ENCODE peak calls at places on chromosomes 11 and 22, in seven cellular contexts. G is MM.1S, H is A549, Q is epithelial cell of esophagus, S is dorsolateral prefrontal cortex, Y is mesendoderm, T is psoas muscle. L is an unnamed sample.
A peak's percentile ranks its signal among the peaks of the same experiment; 100 is the strongest.

GRCh38 chr11:72634472-72635095 is 39.6 kb downstream of the PDE2A start:
- DNase-seq in H (no peak), Q (no peak), S (no peak), T (peak; percentile 45), Y (no peak), G (no peak), L (no peak)

GRCh38 chr11:78392854-78393253 is 24.8 kb downstream of the GAB2 start:
- DNase-seq in T (no peak), H (no peak), Y (peak; percentile 66), Q (no peak), G (no peak), S (no peak), L (no peak)

GRCh38 chr22:50186789-50187523 is 1.2 kb downstream of the TRABD start:
- DNase-seq in Y (no peak), G (peak; percentile 64), H (no peak), Q (peak; percentile 32), T (peak; percentile 14), S (no peak), L (no peak)

GRCh38 chr11:96326954-96327353 is 16.0 kb downstream of the MAML2 start:
- DNase-seq in Q (no peak), T (no peak), Y (no peak), S (no peak), G (no peak), H (no peak), L (no peak)

GRCh38 chr11:95891423-95892177 is 32.3 kb downstream of the MTMR2 start:
- DNase-seq in G (no peak), Y (no peak), S (no peak), H (no peak), T (no peak), Q (no peak), L (no peak)

GRCh38 chr22:20639750-20640149 is 132.3 kb downstream of the MED15 start:
- DNase-seq in Y (no peak), S (no peak), T (no peak), H (no peak), Q (no peak), G (no peak), L (no peak)

GRCh38 chr22:50035131-50035881 is 22.7 kb upstream of the IL17REL start:
- DNase-seq in Y (no peak), Q (no peak), H (no peak), T (no peak), G (no peak), S (no peak), L (no peak)

GRCh38 chr11:13962562-13963168 is at the start of gene SPON1:
- DNase-seq in S (no peak), T (peak; percentile 20), Y (peak; percentile 87), G (no peak), Q (no peak), H (no peak), L (no peak)

GRCh38 chr22:24117942-24118341 is 63.3 kb upstream of the SUSD2 start:
- DNase-seq in T (no peak), G (no peak), H (no peak), S (no peak), Y (peak; percentile 57), Q (no peak), L (no peak)

GRCh38 chr11:61111786-61112517 is 9.7 kb downstream of the CD5 start:
- DNase-seq in G (no peak), S (no peak), Y (no peak), H (no peak), T (no peak), Q (no peak), L (no peak)

GRCh38 chr11:94938399-94939055 is 34.8 kb downstream of the CWC15 start:
- DNase-seq in G (no peak), Q (no peak), S (peak; percentile 18), Y (no peak), T (peak; percentile 79), H (no peak), L (peak; percentile 91)

GRCh38 chr11:16806791-16807190 is 68.3 kb downstream of the C11orf58 start:
- DNase-seq in Y (no peak), H (no peak), Q (peak; percentile 79), T (peak; percentile 50), G (no peak), S (peak; percentile 40), L (peak; percentile 59)

GRCh38 chr22:20141186-20142077 is 9.4 kb downstream of the CCDC188 start:
- DNase-seq in H (no peak), G (no peak), Y (peak; percentile 40), Q (no peak), S (no peak), T (no peak), L (peak; percentile 59)

GRCh38 chr11:78432058-78432515 is 14.5 kb upstream of the GAB2 start:
- DNase-seq in H (peak; percentile 20), Q (no peak), T (no peak), S (no peak), Y (peak; percentile 35), G (peak; percentile 9), L (no peak)

GRCh38 chr11:81578571-81578970 is 1155.1 kb downstream of the FAM181B start:
- DNase-seq in Q (no peak), H (no peak), Y (peak; percentile 15), T (no peak), S (no peak), G (no peak), L (no peak)

GRCh38 chr11:104870910-104871309 is 27.4 kb downstream of the CASP12 start:
- DNase-seq in Q (no peak), S (no peak), G (peak; percentile 36), Y (no peak), T (no peak), H (no peak), L (no peak)

GRCh38 chr11:6742260-6742659 is 29.5 kb downstream of the OR2AG2 start:
- DNase-seq in Y (no peak), T (no peak), G (no peak), H (no peak), S (no peak), Q (no peak), L (no peak)

GRCh38 chr11:76135491-76135890 is 70.8 kb downstream of the WNT11 start:
- DNase-seq in H (no peak), Y (no peak), T (no peak), G (no peak), Q (no peak), S (no peak), L (no peak)

GRCh38 chr11:288328-289144 is at the start of gene PGGHG:
- DNase-seq in G (peak; percentile 49), Y (no peak), T (peak; percentile 79), Q (peak; percentile 23), H (no peak), S (no peak), L (no peak)

GRCh38 chr11:563066-563811 is 2.5 kb downstream of the RASSF7 start:
- DNase-seq in G (no peak), H (no peak), S (no peak), Y (no peak), Q (no peak), T (no peak), L (no peak)

DNA sequence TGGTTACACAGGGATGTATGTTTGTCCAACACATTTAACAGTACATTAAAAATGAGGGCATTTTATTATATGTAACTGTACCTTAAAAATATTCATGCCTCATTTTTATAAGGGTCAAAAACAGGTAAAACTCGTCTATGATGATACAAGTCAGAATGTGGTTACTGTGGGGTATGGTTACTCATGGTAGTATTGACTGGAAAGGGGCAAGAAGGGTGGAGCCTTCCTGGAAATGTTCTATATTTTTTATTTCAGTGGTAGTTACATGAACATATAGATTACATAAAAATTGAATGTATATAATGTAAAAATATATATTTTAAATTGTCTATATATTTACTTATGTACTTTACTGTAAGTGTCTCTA is 99.8 kb downstream of the STIM1 start:
- DNase-seq in G (no peak), H (no peak), S (no peak), T (no peak), Y (no peak), Q (peak; percentile 74), L (no peak)
- H3K4me3 ChIP-seq in G (no peak overlapping the region), H (no peak overlapping the region), S (no peak overlapping the region), T (no peak overlapping the region), Y (no peak overlapping the region), Q (no peak overlapping the region), L (no peak overlapping the region)

GRCh38 chr11:32039149-32039548 is 51.7 kb upstream of the RCN1 start:
- DNase-seq in G (no peak), S (no peak), H (no peak), T (no peak), Q (no peak), Y (no peak), L (no peak)
- H3K4me3 ChIP-seq in G (no peak overlapping the region), S (no peak overlapping the region), H (no peak overlapping the region), T (no peak overlapping the region), Q (no peak overlapping the region), Y (no peak overlapping the region), L (no peak overlapping the region)

DNA sequence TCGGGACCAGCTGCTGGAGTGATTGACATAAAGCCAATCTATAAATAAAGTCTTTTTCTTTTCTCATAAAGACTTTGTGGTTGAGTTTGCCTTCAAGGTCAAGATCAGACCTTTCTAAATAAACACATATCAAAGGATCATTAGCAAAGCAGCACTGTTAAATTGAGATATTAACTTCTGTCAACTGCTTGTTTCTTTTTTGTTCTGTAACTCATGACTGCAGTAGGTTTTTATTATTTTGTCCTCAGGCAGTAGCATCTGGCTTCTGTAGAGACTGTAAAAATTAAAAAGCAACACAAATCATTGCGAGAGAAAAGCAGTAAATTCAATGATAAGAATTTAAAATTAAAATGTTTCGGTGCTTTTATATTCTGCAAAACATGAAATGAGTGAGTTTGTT is 77.7 kb upstream of the NNMT start:
- DNase-seq in G (no peak), S (no peak), Y (no peak), Q (no peak), H (no peak), T (no peak), L (no peak)
- H3K4me3 ChIP-seq in G (no peak overlapping the region), S (no peak overlapping the region), Y (no peak overlapping the region), Q (no peak overlapping the region), H (no peak overlapping the region), T (no peak overlapping the region), L (no peak overlapping the region)

GRCh38 chr11:110199184-110199981 is 97.0 kb downstream of the RDX start:
- DNase-seq in H (no peak), G (no peak), Q (peak; percentile 81), S (peak; percentile 5), T (no peak), Y (no peak), L (peak; percentile 60)

GRCh38 chr11:110198031-110198729 is 98.2 kb downstream of the RDX start:
- DNase-seq in Y (no peak), S (peak; percentile 9), Q (peak; percentile 38), T (no peak), G (no peak), H (no peak), L (no peak)

GRCh38 chr11:110196884-110197420 is 99.5 kb downstream of the RDX start:
- DNase-seq in H (no peak), T (no peak), Y (no peak), Q (no peak), G (no peak), S (peak; percentile 4), L (no peak)

GRCh38 chr11:110200836-110201235 is 95.6 kb downstream of the RDX start:
- DNase-seq in Q (no peak), T (no peak), G (no peak), S (peak; percentile 8), Y (no peak), H (no peak), L (no peak)

DNA sequence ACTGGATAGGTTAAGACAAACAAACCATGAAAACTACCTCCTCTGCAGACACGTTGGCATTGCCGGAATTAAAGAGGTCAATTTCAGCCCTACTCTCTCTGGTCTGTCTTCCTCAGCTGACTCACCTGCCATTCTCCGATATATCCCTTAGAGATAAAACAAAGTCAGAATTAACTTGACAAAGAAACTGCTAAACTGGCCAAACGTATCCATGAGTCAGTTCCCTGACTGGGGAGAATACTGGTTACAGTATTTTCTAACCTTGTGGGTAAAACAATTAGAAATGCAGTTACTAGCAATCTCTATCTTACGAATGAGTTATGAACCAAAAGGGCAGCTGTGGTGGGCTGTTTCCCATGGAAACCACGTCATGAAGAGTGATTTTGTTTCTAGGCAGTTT is 96.2 kb downstream of the RDX start:
- DNase-seq in H (no peak), S (no peak), Y (no peak), Q (peak; percentile 78), T (no peak), G (no peak), L (no peak)
- H3K4me3 ChIP-seq in H (no peak overlapping the region), S (no peak overlapping the region), Y (no peak overlapping the region), Q (no peak overlapping the region), T (no peak overlapping the region), G (no peak overlapping the region), L (no peak overlapping the region)

L was measured in skeletal muscle cell.